ENCODE peak calls at places on chromosomes 12 and 14, in six cellular contexts. Z, W, C, G, S and F are unnamed samples.

GRCh38 chr12:121025442-121026226 is 9.3 kb upstream of the C12orf43 start:
- DNase-seq in C (no peak), Z (no peak), S (no peak), W (peak), G (no peak), F (no peak)

GRCh38 chr14:62847168-62847567 is 198.1 kb downstream of the KCNH5 start:
- DNase-seq in C (no peak), G (no peak), W (no peak), S (no peak), Z (no peak), F (no peak)

GRCh38 chr14:102980409-102980810 is 57.9 kb downstream of the AMN start:
- DNase-seq in Z (no peak), C (no peak), W (no peak), S (no peak), G (no peak), F (no peak)

GRCh38 chr12:578743-579449 is 84.3 kb downstream of the NINJ2 start:
- DNase-seq in G (no peak), W (peak), C (no peak), S (no peak), Z (peak), F (no peak)

GRCh38 chr12:116765271-116765670 is 27.2 kb downstream of the RNFT2 start:
- DNase-seq in Z (no peak), G (no peak), W (no peak), C (no peak), S (no peak), F (no peak)

GRCh38 chr14:96205059-96205993 is 687 bp downstream of the BDKRB2 start:
- DNase-seq in S (no peak), G (no peak), C (no peak), Z (no peak), W (peak), F (no peak)

GRCh38 chr14:36655571-36655962 is 6.1 kb upstream of the PAX9 start:
- DNase-seq in W (no peak), C (no peak), S (no peak), Z (no peak), G (no peak), F (peak)

GRCh38 chr14:53850714-53851296 is 105.8 kb downstream of the BMP4 start:
- DNase-seq in W (no peak), S (no peak), C (peak), G (no peak), Z (no peak), F (no peak)

GRCh38 chr14:90288646-90289355 is 32.4 kb downstream of the PSMC1 start:
- DNase-seq in Z (peak), W (no peak), S (no peak), G (peak), C (no peak), F (no peak)

GRCh38 chr12:30023186-30023585 is 239.4 kb upstream of the TMTC1 start:
- DNase-seq in C (no peak), S (no peak), G (no peak), Z (no peak), W (no peak), F (no peak)

GRCh38 chr12:126493366-126494108 is 1428.3 kb downstream of the AACS start:
- DNase-seq in G (no peak), S (no peak), W (no peak), C (no peak), Z (no peak), F (no peak)

GRCh38 chr12:59803735-59804134 is 207.9 kb downstream of the SLC16A7 start:
- DNase-seq in G (no peak), Z (no peak), C (no peak), S (no peak), W (no peak), F (no peak)

GRCh38 chr14:92701826-92702225 is 46.6 kb downstream of the LGMN start:
- DNase-seq in Z (no peak), C (no peak), W (peak), S (no peak), G (no peak), F (no peak)

GRCh38 chr12:68375701-68376469 is 43.7 kb upstream of the MDM1 start:
- DNase-seq in G (no peak), Z (no peak), C (peak), W (no peak), S (no peak), F (no peak)

GRCh38 chr12:123085046-123085445 is 65.8 kb downstream of the PITPNM2 start:
- DNase-seq in C (no peak), W (no peak), Z (no peak), G (no peak), S (no peak), F (no peak)

GRCh38 chr12:123089631-123090353 is 61.1 kb downstream of the PITPNM2 start:
- DNase-seq in W (no peak), S (no peak), Z (no peak), G (no peak), C (peak), F (no peak)

GRCh38 chr12:123083661-123084571 is 67.0 kb downstream of the PITPNM2 start:
- DNase-seq in W (no peak), G (no peak), Z (no peak), S (no peak), C (no peak), F (no peak)

GRCh38 chr12:123089125-123089524 is 61.8 kb downstream of the PITPNM2 start:
- DNase-seq in W (no peak), S (no peak), G (no peak), Z (no peak), C (no peak), F (no peak)

GRCh38 chr12:123085730-123086487 is 65.0 kb downstream of the PITPNM2 start:
- DNase-seq in W (peak), Z (no peak), C (no peak), S (no peak), G (peak), F (no peak)
- TF ChIP-seq CTCF in W (no peak), Z (no peak), C (no peak), S (no peak), G (no peak), F (no peak)

GRCh38 chr14:60328588-60328987 is 79.6 kb downstream of the PPM1A start:
- DNase-seq in G (no peak), C (no peak), Z (no peak), S (no peak), W (no peak), F (no peak)
- TF ChIP-seq CTCF in G (no peak), C (no peak), Z (no peak), S (peak), W (no peak), F (peak)

DNA sequence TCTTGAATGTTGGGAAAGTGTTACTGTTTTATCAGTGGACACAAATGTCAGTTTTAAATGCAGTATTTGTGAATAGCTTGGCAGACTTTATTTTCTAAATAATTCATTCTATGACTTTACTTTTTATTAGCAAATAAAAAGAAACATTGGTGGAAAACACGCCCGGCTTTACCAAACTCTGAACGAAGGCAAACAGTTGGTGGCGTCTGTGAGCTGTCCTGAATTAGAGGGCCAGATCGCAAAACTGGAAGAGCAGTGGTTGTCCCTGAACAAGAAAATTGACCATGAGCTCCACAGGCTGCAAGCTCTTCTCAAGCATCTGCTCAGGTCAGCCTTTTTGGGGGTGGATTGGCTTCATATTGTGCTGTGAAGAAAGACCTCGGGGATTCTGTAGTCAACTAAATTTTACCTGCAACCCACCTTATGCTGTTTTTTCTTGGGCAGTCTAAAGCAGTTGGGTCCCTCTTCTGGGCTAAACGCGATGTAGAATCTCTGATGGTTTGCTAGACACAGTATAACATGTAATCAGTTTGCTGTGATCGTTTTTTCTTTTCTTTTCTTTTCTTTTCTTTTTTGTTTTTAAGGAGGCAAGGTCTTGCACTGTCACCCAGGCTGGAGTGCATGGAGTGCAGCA is 156.4 kb downstream of the ESR2 start:
- DNase-seq in W (no peak), Z (no peak), S (no peak), G (peak), C (no peak), F (no peak)
- TF ChIP-seq CTCF in W (no peak), Z (no peak), S (no peak), G (no peak), C (peak), F (no peak)

GRCh38 chr12:95943231-95943842 is at the start of gene AMDHD1:
- DNase-seq in G (peak), C (peak), S (peak), Z (peak), W (peak), F (peak)
- TF ChIP-seq CTCF in G (no peak), C (peak), S (no peak), Z (no peak), W (no peak), F (no peak)

GRCh38 chr12:113130457-113131135 is 5.0 kb downstream of the RASAL1 start:
- DNase-seq in W (peak), Z (no peak), G (peak), S (no peak), C (no peak), F (peak)
- TF ChIP-seq CTCF in W (no peak), Z (no peak), G (no peak), S (no peak), C (peak), F (no peak)